ENCODE peak calls at places on chromosomes 6 and 20, in eight cellular contexts. Z, R, L, C, X, U, J and G are unnamed samples. For H3K27me3, the result is how much of the 10 kb centered on the place peaks cover.

GRCh38 chr20:23386304-23387117 is 24.5 kb downstream of the GZF1 start:
- DNase-seq in Z (no peak), R (no peak), L (no peak), C (no peak), X (no peak), U (no peak), J (no peak), G (no peak)

GRCh38 chr20:40322941-40323340 is 366.1 kb downstream of the MAFB start:
- DNase-seq in Z (no peak), R (no peak), L (no peak), C (no peak), X (no peak), U (no peak), J (no peak), G (no peak)

GRCh38 chr6:159416891-159417540 is 247.8 kb downstream of the FNDC1 start:
- DNase-seq in Z (no peak), R (no peak), L (no peak), C (no peak), X (no peak), U (no peak), J (no peak), G (no peak)

GRCh38 chr6:126118058-126118759 is 131.9 kb downstream of the TRMT11 start:
- DNase-seq in Z (no peak), R (no peak), L (no peak), C (no peak), X (no peak), U (no peak), J (no peak), G (no peak)

GRCh38 chr20:59640267-59640666 is 35.9 kb downstream of the PHACTR3 start:
- DNase-seq in Z (no peak), R (no peak), L (no peak), C (no peak), X (no peak), U (peak), J (peak), G (no peak)

GRCh38 chr20:63435552-63435951 is 36.9 kb downstream of the KCNQ2 start:
- DNase-seq in Z (no peak), R (no peak), L (no peak), C (no peak), X (no peak), U (no peak), J (no peak), G (no peak)

GRCh38 chr20:51531141-51531710 is 11.3 kb downstream of the NFATC2 start:
- DNase-seq in Z (peak), R (peak), L (no peak), C (no peak), X (peak), U (no peak), J (no peak), G (no peak)

GRCh38 chr6:105815657-105816555 is 270.2 kb upstream of the PRDM1 start:
- DNase-seq in Z (no peak), R (no peak), L (no peak), C (no peak), X (no peak), U (no peak), J (no peak), G (no peak)

GRCh38 chr6:135088818-135089809 is 34.5 kb upstream of the HBS1L start:
- DNase-seq in Z (peak), R (no peak), L (no peak), C (no peak), X (peak), U (no peak), J (no peak), G (no peak)

GRCh38 chr6:7150381-7151064 is 42.8 kb downstream of the RREB1 start:
- DNase-seq in Z (no peak), R (no peak), L (no peak), C (no peak), X (no peak), U (no peak), J (no peak), G (no peak)

GRCh38 chr6:140566706-140567330 is 1192.4 kb upstream of the CITED2 start:
- DNase-seq in Z (peak), R (no peak), L (no peak), C (no peak), X (no peak), U (no peak), J (no peak), G (no peak)

GRCh38 chr6:5580736-5581568 is 319.6 kb downstream of the FARS2 start:
- DNase-seq in Z (no peak), R (no peak), L (no peak), C (no peak), X (no peak), U (no peak), J (no peak), G (no peak)

GRCh38 chr6:158373209-158373608 is 60.9 kb downstream of the TULP4 start:
- DNase-seq in Z (no peak), R (no peak), L (no peak), C (peak), X (no peak), U (peak), J (no peak), G (peak)

GRCh38 chr6:14462135-14462905 is 344.7 kb downstream of the CD83 start:
- DNase-seq in Z (no peak), R (no peak), L (no peak), C (no peak), X (no peak), U (no peak), J (no peak), G (no peak)

GRCh38 chr20:3681352-3681930 is 369 bp downstream of the ADAM33 start:
- DNase-seq in Z (no peak), R (no peak), L (no peak), C (no peak), X (no peak), U (no peak), J (no peak), G (no peak)

GRCh38 chr20:3681931-3682820 is at the start of gene ADAM33:
- DNase-seq in Z (no peak), R (no peak), L (peak), C (no peak), X (no peak), U (no peak), J (no peak), G (no peak)

GRCh38 chr20:3678893-3679720 is 2.7 kb downstream of the ADAM33 start:
- DNase-seq in Z (no peak), R (no peak), L (no peak), C (no peak), X (no peak), U (no peak), J (no peak), G (no peak)

GRCh38 chr20:3679749-3680700 is 1.8 kb downstream of the ADAM33 start:
- DNase-seq in Z (no peak), R (no peak), L (peak), C (no peak), X (no peak), U (no peak), J (no peak), G (no peak)

GRCh38 chr20:3680701-3681351 is 984 bp downstream of the ADAM33 start:
- DNase-seq in Z (no peak), R (no peak), L (no peak), C (no peak), X (no peak), U (no peak), J (no peak), G (no peak)
- H3K27me3 ChIP-seq in Z (under half), R (under half), L (half or more), C (under half), X (under half), U (under half), J (under half), G (under half)

GRCh38 chr6:108133594-108134179 is 32.1 kb upstream of the NR2E1 start:
- DNase-seq in Z (peak), R (no peak), L (peak), C (peak), X (no peak), U (peak), J (peak), G (peak)
- H3K27me3 ChIP-seq in Z (under half), R (under half), L (half or more), C (under half), X (under half), U (under half), J (under half), G (under half)

DNA sequence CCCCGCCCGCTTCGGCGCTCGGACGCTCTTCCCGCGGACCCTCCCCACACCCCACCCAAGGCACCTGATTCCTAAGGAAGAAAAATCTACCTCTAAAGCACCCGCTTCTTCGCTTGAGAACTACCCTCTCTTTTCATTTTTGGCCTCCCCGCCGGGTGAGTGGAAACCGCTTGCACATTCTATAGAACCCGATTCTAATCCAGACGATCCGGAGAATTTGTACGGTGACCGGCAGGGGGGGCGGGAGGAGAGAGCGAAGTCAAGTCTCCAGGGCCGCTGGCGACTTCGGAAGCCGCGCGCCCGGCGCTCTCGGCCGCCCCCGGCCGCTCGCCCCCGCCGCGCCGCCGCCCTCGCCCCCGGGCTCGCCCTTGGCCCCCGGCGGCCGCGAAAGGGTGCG is at the start of gene RBM24:
- DNase-seq in Z (peak), R (no peak), L (peak), C (peak), X (no peak), U (peak), J (peak), G (peak)
- H3K27me3 ChIP-seq in Z (under half), R (under half), L (half or more), C (under half), X (under half), U (under half), J (under half), G (under half)

DNA sequence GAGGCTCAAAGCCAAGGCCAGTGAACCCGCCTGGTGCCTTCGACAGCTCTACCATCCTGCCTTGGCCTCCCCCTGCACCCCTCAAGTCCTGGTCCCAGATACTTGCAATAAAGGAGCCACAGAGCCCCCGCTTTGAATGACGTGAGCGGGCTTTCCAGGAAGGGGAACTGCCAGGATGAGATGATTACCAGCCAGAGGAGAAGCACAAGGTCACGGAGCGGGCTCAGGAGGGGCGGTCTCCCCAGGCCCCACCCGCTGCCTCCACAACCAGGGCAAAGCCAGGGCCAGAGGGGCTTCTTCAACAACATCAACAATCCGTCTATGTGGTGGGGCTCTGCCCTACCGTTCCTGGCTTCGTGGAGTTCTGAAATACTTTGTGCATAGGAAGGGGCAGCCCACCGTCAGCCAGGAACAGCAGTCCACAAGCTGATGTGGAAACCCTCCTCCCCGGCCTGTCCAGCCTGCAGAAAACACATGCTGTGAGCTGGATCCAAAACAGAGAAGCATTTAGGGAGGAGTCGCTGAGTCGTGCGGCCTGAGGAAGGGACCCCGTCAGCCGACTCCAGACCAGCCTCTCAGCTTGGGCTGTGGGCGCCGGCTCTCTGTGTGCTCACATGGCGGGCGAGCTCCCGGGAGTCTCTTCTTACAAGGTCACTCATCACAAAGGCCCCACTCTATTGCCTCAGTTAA is 392.5 kb downstream of the CDH4 start:
- DNase-seq in Z (no peak), R (no peak), L (no peak), C (peak), X (no peak), U (no peak), J (no peak), G (no peak)
- H3K27me3 ChIP-seq in Z (half or more), R (under half), L (under half), C (under half), X (under half), U (under half), J (under half), G (under half)

DNA sequence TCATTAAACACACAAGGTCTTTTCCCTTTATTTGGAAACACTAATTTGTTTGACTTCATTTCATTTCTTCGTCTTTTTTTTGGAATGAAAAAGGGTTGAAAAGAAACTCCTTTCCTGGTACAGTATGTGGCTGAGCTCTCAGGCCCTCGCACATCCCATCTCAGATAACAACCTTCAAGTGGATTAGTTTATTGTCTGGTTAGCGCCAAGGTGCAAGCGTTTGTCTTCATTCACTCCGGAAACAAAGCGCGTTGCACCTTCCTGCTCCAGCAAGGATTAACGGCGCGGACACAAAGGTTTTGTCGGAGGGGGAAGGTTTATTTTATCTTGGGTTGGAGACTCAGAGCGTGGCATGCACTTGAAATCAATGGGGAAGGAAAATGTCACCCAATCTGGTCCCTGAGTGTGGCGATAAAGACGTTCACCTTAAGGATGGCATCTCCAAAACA is 5.3 kb upstream of the NKX2-2 start:
- DNase-seq in Z (no peak), R (no peak), L (no peak), C (no peak), X (no peak), U (no peak), J (no peak), G (no peak)
- H3K27me3 ChIP-seq in Z (half or more), R (half or more), L (half or more), C (half or more), X (half or more), U (under half), J (under half), G (half or more)